ENCODE peak calls at places on chromosomes 4 and X, in four cellular contexts. A is iPS-NIHi11, O is activated T-cell treated with anti-CD3 and anti-CD28 coated beads for 4 hours, S is adipocyte. D is an unnamed sample.

GRCh38 chrX:9466711-9467110 is 1.9 kb downstream of the TBL1X start:
- DNase-seq in S (no peak), O (no peak), A (no peak), D (no peak)

GRCh38 chrX:53642326-53642725 is 44.2 kb downstream of the HUWE1 start:
- DNase-seq in O (no peak), S (no peak), A (no peak), D (no peak)

GRCh38 chrX:1593286-1594271 is 2.2 kb downstream of the AKAP17A start:
- DNase-seq in A (no peak), O (no peak), S (peak; percentile 13), D (no peak)

GRCh38 chr4:24394041-24394440 is 190.3 kb downstream of the DHX15 start:
- DNase-seq in O (no peak), A (no peak), S (no peak), D (no peak)

GRCh38 chrX:106802388-106803275 is at the start of gene TBC1D8B:
- DNase-seq in S (peak; percentile 91), O (no peak), A (peak; percentile 66), D (peak; percentile 24)

GRCh38 chr4:7771056-7771455 is 168.6 kb downstream of the AFAP1 start:
- DNase-seq in A (no peak), S (no peak), O (peak; percentile 47), D (no peak)

GRCh38 chr4:38311495-38311894 is 351.3 kb downstream of the PTTG2 start:
- DNase-seq in S (no peak), O (no peak), A (no peak), D (no peak)

GRCh38 chrX:154805696-154806091 is 409 bp upstream of the MPP1 start:
- DNase-seq in S (peak; percentile 65), O (no peak), A (no peak), D (no peak)

GRCh38 chrX:1582686-1583437 is 8.5 kb upstream of the AKAP17A start:
- DNase-seq in S (peak; percentile 30), A (no peak), O (peak; percentile 37), D (peak; percentile 78)

GRCh38 chrX:119429471-119429870 is 30.3 kb downstream of the SLC25A43 start:
- DNase-seq in S (no peak), A (no peak), O (no peak), D (no peak)

GRCh38 chr4:139670765-139671164 is 5.1 kb downstream of the MGST2 start:
- DNase-seq in A (no peak), S (no peak), O (no peak), D (no peak)

GRCh38 chr4:147480891-147481576 is at the start of gene EDNRA:
- DNase-seq in A (peak; percentile 68), S (peak; percentile 85), O (no peak), D (peak; percentile 25)

GRCh38 chr4:98474408-98474844 is 184.0 kb downstream of the TSPAN5 start:
- DNase-seq in S (peak; percentile 69), O (no peak), A (no peak), D (no peak)

GRCh38 chrX:26373829-26374228 is 157.9 kb downstream of the MAGEB5 start:
- DNase-seq in A (no peak), S (no peak), O (no peak), D (no peak)

GRCh38 chr4:3318561-3319021 is 25.8 kb downstream of the RGS12 start:
- DNase-seq in S (no peak), A (peak; percentile 81), O (no peak), D (no peak)

GRCh38 chr4:80610845-80611244 is 275.3 kb downstream of the CFAP299 start:
- DNase-seq in O (no peak), S (no peak), A (no peak), D (no peak)

GRCh38 chr4:114027596-114027995 is 48.1 kb upstream of the ARSJ start:
- DNase-seq in A (no peak), O (no peak), S (no peak), D (no peak)